ENCODE peak calls at places on chromosomes 12 and 14, in eight cellular contexts. G is RWPE1, L is thoracic aorta, B is endothelial cell of umbilical vein, R is fibroblast of lung, A is heart left ventricle, F is body of pancreas, T is PC-3. E is an unnamed sample.

GRCh38 chr12:93191956-93192355 is 185.8 kb upstream of the NUDT4 start:
- DNase-seq in G (no peak), T (no peak), B (no peak), L (peak), A (no peak), F (no peak), R (peak), E (peak)

GRCh38 chr14:75428230-75429104 is 645 bp downstream of the JDP2 start:
- DNase-seq in T (no peak), A (peak), G (peak), L (no peak), B (no peak), F (peak), R (peak), E (no peak)

GRCh38 chr14:25237845-25238244 is 187.9 kb upstream of the STXBP6 start:
- DNase-seq in R (peak), A (no peak), T (no peak), L (no peak), B (peak), G (no peak), F (peak), E (no peak)

GRCh38 chr12:16573652-16574077 is 32.3 kb downstream of the LMO3 start:
- DNase-seq in R (no peak), G (peak), B (no peak), A (no peak), F (peak), L (no peak), T (no peak), E (no peak)

GRCh38 chr14:33948143-33948962 is 2.5 kb downstream of the EGLN3 start:
- DNase-seq in G (no peak), A (no peak), B (no peak), T (no peak), R (no peak), L (no peak), F (no peak), E (no peak)

GRCh38 chr12:100141998-100142850 is 450 bp downstream of the BLTP3B start:
- DNase-seq in L (no peak), F (peak), A (peak), G (peak), R (no peak), B (no peak), T (peak), E (no peak)

GRCh38 chr12:76747245-76747644 is 16.7 kb upstream of the ZDHHC17 start:
- DNase-seq in R (no peak), L (no peak), A (no peak), F (no peak), G (no peak), T (no peak), B (no peak), E (no peak)

GRCh38 chr12:89084751-89085150 is 267.6 kb downstream of the DUSP6 start:
- DNase-seq in A (no peak), R (peak), L (no peak), T (no peak), F (no peak), B (peak), G (no peak), E (peak)

GRCh38 chr12:10715491-10715890 is 7.6 kb downstream of the YBX3 start:
- DNase-seq in B (no peak), F (no peak), T (no peak), A (no peak), L (no peak), R (no peak), G (no peak), E (no peak)

GRCh38 chr14:81434230-81434629 is 34.1 kb upstream of the STON2 start:
- DNase-seq in G (no peak), B (no peak), F (no peak), L (no peak), R (no peak), A (no peak), T (no peak), E (no peak)

DNA sequence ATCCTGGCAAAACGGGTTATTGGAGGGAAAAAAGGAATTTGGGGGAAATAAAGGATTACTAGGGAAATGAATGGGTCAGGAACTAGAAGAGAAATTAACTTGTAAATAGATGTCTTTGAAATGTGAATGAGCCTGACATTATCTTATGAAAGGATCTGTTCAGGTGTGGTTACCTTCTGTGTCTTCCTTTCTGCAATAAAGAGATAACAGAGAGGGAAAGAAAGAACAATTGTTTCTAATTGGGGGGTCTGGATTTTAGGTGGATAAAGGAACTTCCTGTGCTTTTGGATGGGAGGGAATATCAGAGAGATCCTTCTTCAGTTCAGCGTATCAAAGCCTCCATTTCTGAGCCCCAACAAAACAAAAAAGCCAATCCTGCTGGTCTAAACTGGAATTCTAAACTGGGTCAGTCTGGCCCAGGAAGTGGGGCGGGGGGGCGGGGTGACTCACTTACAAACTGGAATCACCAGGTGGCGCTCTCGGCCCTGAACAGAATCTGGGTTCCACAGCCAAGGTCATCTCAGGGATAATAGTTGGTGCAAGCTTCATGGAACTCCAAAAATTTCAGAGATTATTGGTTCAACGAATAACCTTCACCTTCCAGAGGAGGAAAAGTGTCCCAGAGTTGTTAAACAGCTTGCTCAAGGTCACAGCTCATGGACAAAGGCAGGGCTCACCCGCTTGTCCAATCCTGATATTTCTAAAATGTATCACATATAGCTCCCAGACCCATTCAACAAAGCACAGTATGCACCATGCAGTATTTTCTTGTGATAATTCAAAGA is 15.2 kb upstream of the PEBP1 start:
- DNase-seq in B (peak), R (peak), G (peak), A (peak), F (peak), T (peak), L (no peak), E (peak)
- H3K27ac ChIP-seq in B (peak), R (peak), G (peak), A (no peak), F (peak), T (no peak), L (no peak), E (peak)

DNA sequence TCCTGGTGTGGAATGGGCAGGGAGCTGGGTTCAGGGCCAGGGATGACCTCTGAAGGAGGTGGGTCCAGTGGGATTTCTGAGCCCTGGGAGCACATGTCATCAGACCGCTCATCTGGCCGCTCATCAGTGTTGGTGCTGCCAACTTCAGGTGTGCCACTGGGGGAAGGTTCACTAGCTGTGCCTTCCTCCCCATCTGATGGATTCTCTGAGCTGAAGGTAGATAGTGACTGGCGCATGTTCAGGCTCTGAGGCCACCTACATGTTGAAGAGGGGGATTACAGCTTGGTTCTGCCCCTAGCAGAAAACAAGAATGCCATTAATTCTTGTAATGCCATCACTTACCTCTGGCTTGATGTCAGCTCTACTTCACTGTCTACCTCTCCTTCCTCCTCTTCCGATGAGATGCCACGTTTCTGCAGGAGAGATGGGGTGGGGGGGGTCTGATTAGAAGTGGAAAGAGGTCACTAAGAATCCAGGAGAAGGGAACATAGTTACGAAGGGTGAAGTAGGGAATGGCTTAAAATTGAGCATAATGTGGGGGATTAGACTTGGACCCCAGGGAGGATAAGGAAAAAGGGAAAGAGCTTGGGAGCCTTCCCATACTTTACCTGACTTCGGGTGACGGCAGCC is 17.2 kb downstream of the MAP3K12 start:
- DNase-seq in G (no peak), R (no peak), A (no peak), B (no peak), L (no peak), T (peak), F (peak), E (no peak)
- TF ChIP-seq CTCF in G (no peak), R (no peak), A (no peak), B (peak), L (no peak), T (peak), F (no peak), E (peak)

GRCh38 chr12:52945389-52946232 is 3.3 kb upstream of the KRT18 start:
- DNase-seq in F (peak), T (peak), R (peak), G (peak), B (peak), A (no peak), L (no peak), E (peak)
- H3K27ac ChIP-seq in F (peak), T (peak), R (no peak), G (peak), B (peak), A (no peak), L (no peak), E (peak)

GRCh38 chr12:30977537-30978349 is 51.2 kb downstream of the TSPAN11 start:
- DNase-seq in L (no peak), G (no peak), F (no peak), B (no peak), T (no peak), A (no peak), R (no peak), E (no peak)

GRCh38 chr12:30980886-30981662 is 54.5 kb downstream of the TSPAN11 start:
- DNase-seq in G (no peak), B (no peak), R (no peak), L (no peak), A (no peak), F (no peak), T (no peak), E (no peak)

GRCh38 chr12:30979371-30980259 is 53.1 kb downstream of the TSPAN11 start:
- DNase-seq in A (no peak), L (no peak), F (no peak), R (peak), B (no peak), T (no peak), G (no peak), E (no peak)

GRCh38 chr12:30977124-30977523 is 50.6 kb downstream of the TSPAN11 start:
- DNase-seq in F (no peak), L (no peak), T (no peak), R (no peak), G (no peak), B (no peak), A (no peak), E (no peak)

DNA sequence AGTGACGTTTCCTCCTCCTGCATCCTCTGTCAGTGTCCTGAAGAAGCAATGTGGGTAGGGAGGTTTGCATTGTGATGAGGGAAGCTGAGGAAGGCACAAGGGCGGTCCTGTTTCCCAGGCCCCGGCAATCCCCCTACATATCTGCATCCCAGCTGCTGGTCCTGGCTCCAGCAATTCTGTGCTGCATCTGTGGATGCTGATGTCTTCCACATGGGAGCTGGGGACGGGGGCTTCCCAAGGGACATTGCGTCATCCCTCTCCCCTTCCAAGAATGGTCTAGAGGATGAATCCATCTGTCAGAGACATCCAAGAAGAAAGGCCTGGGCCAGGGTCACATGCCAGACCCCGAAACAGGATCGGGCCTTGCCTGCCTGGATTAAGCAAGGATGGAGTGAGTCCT is 52.1 kb downstream of the TSPAN11 start:
- DNase-seq in B (no peak), F (no peak), R (no peak), A (peak), G (no peak), L (no peak), T (no peak), E (no peak)
- TF ChIP-seq CTCF in B (no peak), F (no peak), R (no peak), A (no peak), G (no peak), L (no peak), T (no peak), E (no peak)

GRCh38 chr12:124451016-124451415 is 116.4 kb downstream of the NCOR2 start:
- DNase-seq in B (no peak), T (no peak), R (no peak), G (no peak), L (no peak), A (no peak), F (no peak), E (no peak)
- H3K27ac ChIP-seq in B (no peak), T (no peak), R (no peak), G (peak), L (no peak), A (no peak), F (no peak), E (no peak)

E was measured in astrocyte.